ENCODE peak calls at places on chromosomes 6 and 20, in four cellular contexts. O is A549; S is stimulated activated naive CD8-positive, alpha-beta T cell treated with anti-CD3 and anti-CD28 coated beads, Interleukin-15, amount 100 ng/mL, for 72 hours; Q is caudate nucleus. D is an unnamed sample.
A peak's percentile ranks its signal among the peaks of the same experiment; 100 is the strongest.

GRCh38 chr6:162099685-162100084 is 627.9 kb downstream of the PRKN start:
- DNase-seq in O (peak; percentile 58), S (peak; percentile 21), Q (no peak), D (no peak)

GRCh38 chr6:167445568-167445967 is 120.7 kb downstream of the TTLL2 start:
- DNase-seq in O (no peak), S (no peak), Q (no peak), D (no peak)

GRCh38 chr6:134123666-134124208 is 71.3 kb upstream of the SLC2A12 start:
- DNase-seq in O (peak; percentile 90), S (no peak), Q (no peak), D (no peak)

GRCh38 chr6:165679326-165679725 is 16.3 kb upstream of the PDE10A start:
- DNase-seq in O (no peak), S (no peak), Q (no peak), D (no peak)

GRCh38 chr6:52063584-52064400 is 23.6 kb downstream of the PKHD1 start:
- DNase-seq in O (peak; percentile 36), S (peak; percentile 47), Q (no peak), D (peak; percentile 17)

GRCh38 chr6:163543311-163543710 is 128.8 kb downstream of the QKI start:
- DNase-seq in O (no peak), S (no peak), Q (no peak), D (no peak)

GRCh38 chr6:166388605-166389004 is 5.9 kb upstream of the MPC1 start:
- DNase-seq in O (no peak), S (no peak), Q (no peak), D (no peak)

GRCh38 chr20:32984196-32984595 is 20.0 kb downstream of the SUN5 start:
- DNase-seq in O (no peak), S (no peak), Q (peak; percentile 57), D (no peak)

GRCh38 chr6:47144306-47144705 is 102.2 kb upstream of the ADGRF1 start:
- DNase-seq in O (no peak), S (no peak), Q (no peak), D (no peak)

GRCh38 chr6:157761331-157761921 is 61.6 kb upstream of the SNX9 start:
- DNase-seq in O (no peak), S (peak; percentile 69), Q (no peak), D (no peak)

GRCh38 chr6:70221025-70221714 is 81.7 kb downstream of the COL9A1 start:
- DNase-seq in O (peak; percentile 12), S (no peak), Q (no peak), D (no peak)

GRCh38 chr6:15411766-15412165 is 165.9 kb downstream of the JARID2 start:
- DNase-seq in O (no peak), S (no peak), Q (no peak), D (no peak)

GRCh38 chr20:48201881-48202280 is 416.6 kb upstream of the SULF2 start:
- DNase-seq in O (no peak), S (no peak), Q (no peak), D (no peak)

GRCh38 chr6:116963972-116964371 is 86.9 kb downstream of the RFX6 start:
- DNase-seq in O (no peak), S (no peak), Q (no peak), D (no peak)

GRCh38 chr6:3231213-3232016 is 4.0 kb upstream of the TUBB2B start:
- DNase-seq in O (peak; percentile 85), S (no peak), Q (peak; percentile 67), D (no peak)

GRCh38 chr6:159125977-159126376 is 43.2 kb upstream of the FNDC1 start:
- DNase-seq in O (no peak), S (no peak), Q (peak; percentile 90), D (no peak)